ENCODE peak calls at places on chromosome X, in nine cellular contexts. One of them, this sample, is unnamed.

GRCh38 chrX:134734343-134735001 is 76.2 kb upstream of the PLAC1 start:
- DNase-seq in left lung: no peak
- DNase-seq in stomach: no peak
- DNase-seq in fibroblast of mammary gland: peak
- DNase-seq in transverse colon: no peak
- DNase-seq in cardiac fibroblast: peak
- DNase-seq in epithelial cell of proximal tubule: no peak
- DNase-seq in GM23338: no peak
- DNase-seq in osteocyte: no peak
- DNase-seq in this sample: no peak

GRCh38 chrX:44019911-44020310 is 46.7 kb upstream of the NDP start:
- DNase-seq in osteocyte: no peak
- DNase-seq in fibroblast of mammary gland: no peak
- DNase-seq in stomach: no peak
- DNase-seq in epithelial cell of proximal tubule: no peak
- DNase-seq in GM23338: no peak
- DNase-seq in cardiac fibroblast: no peak
- DNase-seq in transverse colon: no peak
- DNase-seq in left lung: no peak
- DNase-seq in this sample: no peak

GRCh38 chrX:63656871-63657580 is 128.0 kb downstream of the ARHGEF9 start:
- DNase-seq in cardiac fibroblast: peak
- DNase-seq in GM23338: no peak
- DNase-seq in left lung: no peak
- DNase-seq in stomach: no peak
- DNase-seq in osteocyte: no peak
- DNase-seq in transverse colon: no peak
- DNase-seq in fibroblast of mammary gland: peak
- DNase-seq in epithelial cell of proximal tubule: no peak
- DNase-seq in this sample: no peak

GRCh38 chrX:1487401-1487800 is 34.7 kb upstream of the ASMTL start:
- DNase-seq in fibroblast of mammary gland: no peak
- DNase-seq in GM23338: no peak
- DNase-seq in cardiac fibroblast: no peak
- DNase-seq in osteocyte: peak
- DNase-seq in left lung: no peak
- DNase-seq in transverse colon: no peak
- DNase-seq in stomach: no peak
- DNase-seq in epithelial cell of proximal tubule: no peak
- DNase-seq in this sample: no peak

GRCh38 chrX:68897546-68897945 is 68.7 kb downstream of the EFNB1 start:
- DNase-seq in stomach: no peak
- DNase-seq in left lung: no peak
- DNase-seq in osteocyte: no peak
- DNase-seq in cardiac fibroblast: no peak
- DNase-seq in fibroblast of mammary gland: no peak
- DNase-seq in epithelial cell of proximal tubule: no peak
- DNase-seq in GM23338: no peak
- DNase-seq in transverse colon: no peak
- DNase-seq in this sample: no peak

GRCh38 chrX:72475952-72476668 is 96.5 kb downstream of the HDAC8 start:
- DNase-seq in stomach: no peak
- DNase-seq in GM23338: no peak
- DNase-seq in fibroblast of mammary gland: peak
- DNase-seq in left lung: no peak
- DNase-seq in epithelial cell of proximal tubule: no peak
- DNase-seq in transverse colon: no peak
- DNase-seq in cardiac fibroblast: no peak
- DNase-seq in osteocyte: no peak
- DNase-seq in this sample: no peak

GRCh38 chrX:47662144-47662657 is 3.2 kb upstream of the UXT start:
- DNase-seq in left lung: no peak
- DNase-seq in stomach: no peak
- DNase-seq in osteocyte: peak
- DNase-seq in transverse colon: no peak
- DNase-seq in epithelial cell of proximal tubule: peak
- DNase-seq in cardiac fibroblast: peak
- DNase-seq in fibroblast of mammary gland: peak
- DNase-seq in GM23338: no peak
- DNase-seq in this sample: peak

GRCh38 chrX:55839480-55839879 is 121.9 kb downstream of the RRAGB start:
- DNase-seq in osteocyte: no peak
- DNase-seq in GM23338: peak
- DNase-seq in stomach: no peak
- DNase-seq in epithelial cell of proximal tubule: no peak
- DNase-seq in left lung: no peak
- DNase-seq in fibroblast of mammary gland: no peak
- DNase-seq in transverse colon: peak
- DNase-seq in cardiac fibroblast: no peak
- DNase-seq in this sample: no peak

GRCh38 chrX:149010026-149010898 is 494.8 kb downstream of the IDS start:
- DNase-seq in left lung: no peak
- DNase-seq in transverse colon: no peak
- DNase-seq in stomach: no peak
- DNase-seq in fibroblast of mammary gland: no peak
- DNase-seq in GM23338: no peak
- DNase-seq in epithelial cell of proximal tubule: no peak
- DNase-seq in osteocyte: no peak
- DNase-seq in cardiac fibroblast: no peak
- DNase-seq in this sample: no peak

GRCh38 chrX:149003863-149004660 is 501.0 kb downstream of the IDS start:
- DNase-seq in epithelial cell of proximal tubule: no peak
- DNase-seq in stomach: no peak
- DNase-seq in transverse colon: no peak
- DNase-seq in fibroblast of mammary gland: no peak
- DNase-seq in GM23338: no peak
- DNase-seq in osteocyte: no peak
- DNase-seq in left lung: no peak
- DNase-seq in cardiac fibroblast: peak
- DNase-seq in this sample: no peak

GRCh38 chrX:149002320-149002719 is 501.9 kb downstream of the AFF2 start:
- DNase-seq in epithelial cell of proximal tubule: no peak
- DNase-seq in transverse colon: no peak
- DNase-seq in stomach: no peak
- DNase-seq in osteocyte: no peak
- DNase-seq in GM23338: no peak
- DNase-seq in fibroblast of mammary gland: no peak
- DNase-seq in cardiac fibroblast: no peak
- DNase-seq in left lung: no peak
- DNase-seq in this sample: no peak

GRCh38 chrX:149006235-149006634 is 498.9 kb downstream of the IDS start:
- DNase-seq in GM23338: no peak
- DNase-seq in cardiac fibroblast: no peak
- DNase-seq in epithelial cell of proximal tubule: no peak
- DNase-seq in osteocyte: no peak
- DNase-seq in stomach: no peak
- DNase-seq in transverse colon: no peak
- DNase-seq in left lung: no peak
- DNase-seq in fibroblast of mammary gland: no peak
- DNase-seq in this sample: no peak

DNA sequence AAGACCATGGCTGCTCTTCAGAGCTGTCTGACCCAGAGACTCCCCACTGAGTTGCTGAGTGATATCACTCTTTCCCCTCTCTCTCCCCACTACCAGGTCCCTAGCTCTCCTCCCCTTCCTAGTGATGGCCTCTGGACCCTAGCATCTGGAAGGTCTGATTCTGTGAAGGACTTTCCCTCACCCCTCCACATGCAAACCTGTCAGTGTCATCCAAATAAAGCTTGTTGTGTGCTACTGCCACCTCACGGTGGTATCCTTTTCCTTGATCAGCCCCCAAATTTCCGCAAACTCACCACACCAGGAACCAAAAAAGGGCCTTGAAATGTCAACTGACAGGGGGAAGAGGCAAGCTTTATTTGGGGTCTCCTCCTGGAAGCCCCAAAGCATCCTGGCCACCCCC is 500.2 kb downstream of the IDS start:
- DNase-seq in osteocyte: no peak
- DNase-seq in cardiac fibroblast: no peak
- DNase-seq in left lung: no peak
- DNase-seq in fibroblast of mammary gland: no peak
- DNase-seq in GM23338: peak
- DNase-seq in epithelial cell of proximal tubule: no peak
- DNase-seq in stomach: no peak
- DNase-seq in transverse colon: no peak
- DNase-seq in this sample: no peak
- TF ChIP-seq CTCF in osteocyte: no peak
- TF ChIP-seq CTCF in cardiac fibroblast: no peak
- TF ChIP-seq CTCF in left lung: no peak
- TF ChIP-seq CTCF in fibroblast of mammary gland: no peak
- TF ChIP-seq CTCF in GM23338: peak
- TF ChIP-seq CTCF in epithelial cell of proximal tubule: no peak
- TF ChIP-seq CTCF in stomach: no peak
- TF ChIP-seq CTCF in transverse colon: no peak
- TF ChIP-seq CTCF in this sample: no peak

DNA sequence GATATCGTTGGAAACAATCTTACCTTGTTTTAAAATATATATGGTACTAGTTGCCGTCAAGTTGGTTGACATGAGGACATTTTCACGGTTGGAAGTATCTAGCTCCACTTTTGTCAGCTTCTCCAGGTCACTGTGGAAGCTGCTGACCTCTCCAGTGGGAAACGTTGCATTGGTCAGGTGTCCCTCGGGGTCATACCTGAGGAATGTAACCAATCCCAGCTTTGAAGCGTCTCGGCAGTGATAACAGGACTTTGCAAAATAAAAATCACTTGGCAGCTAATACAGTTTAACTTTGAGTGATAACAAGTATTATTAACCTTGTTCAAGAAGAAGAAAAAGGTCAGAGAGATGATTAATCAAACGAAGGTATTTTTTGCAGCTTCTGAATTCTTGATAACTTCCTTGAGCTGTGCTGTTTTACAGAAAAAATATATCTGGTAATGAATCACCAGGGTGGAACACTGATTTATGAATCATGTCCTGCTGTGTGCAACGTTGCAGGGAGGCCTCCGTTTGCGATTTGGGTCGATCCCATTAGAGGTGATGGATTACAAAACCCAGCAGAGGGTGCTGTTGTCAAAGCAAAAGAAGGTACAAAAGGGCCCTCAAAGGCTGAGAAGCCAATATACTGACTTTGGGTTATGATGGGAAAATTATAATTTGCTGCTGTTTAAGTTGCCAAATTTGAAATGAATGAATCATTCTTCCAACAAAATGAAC is 60.1 kb downstream of the SH2D1A start:
- DNase-seq in left lung: no peak
- DNase-seq in osteocyte: peak
- DNase-seq in GM23338: peak
- DNase-seq in stomach: peak
- DNase-seq in transverse colon: peak
- DNase-seq in cardiac fibroblast: peak
- DNase-seq in fibroblast of mammary gland: peak
- DNase-seq in epithelial cell of proximal tubule: peak
- DNase-seq in this sample: peak
- TF ChIP-seq CTCF in left lung: peak
- TF ChIP-seq CTCF in osteocyte: peak
- TF ChIP-seq CTCF in GM23338: peak
- TF ChIP-seq CTCF in stomach: no peak
- TF ChIP-seq CTCF in transverse colon: peak
- TF ChIP-seq CTCF in cardiac fibroblast: peak
- TF ChIP-seq CTCF in fibroblast of mammary gland: peak
- TF ChIP-seq CTCF in epithelial cell of proximal tubule: peak
- TF ChIP-seq CTCF in this sample: peak

GRCh38 chrX:107978080-107978479 is 4.1 kb downstream of the TEX13B start:
- DNase-seq in fibroblast of mammary gland: no peak
- DNase-seq in GM23338: peak
- DNase-seq in cardiac fibroblast: no peak
- DNase-seq in osteocyte: no peak
- DNase-seq in left lung: no peak
- DNase-seq in stomach: no peak
- DNase-seq in epithelial cell of proximal tubule: no peak
- DNase-seq in transverse colon: no peak
- DNase-seq in this sample: no peak

GRCh38 chrX:107982356-107982755 is at the start of gene TEX13B:
- DNase-seq in epithelial cell of proximal tubule: no peak
- DNase-seq in stomach: no peak
- DNase-seq in osteocyte: no peak
- DNase-seq in transverse colon: no peak
- DNase-seq in cardiac fibroblast: no peak
- DNase-seq in left lung: no peak
- DNase-seq in fibroblast of mammary gland: no peak
- DNase-seq in GM23338: no peak
- DNase-seq in this sample: no peak

GRCh38 chrX:107979534-107979933 is 2.6 kb downstream of the TEX13B start:
- DNase-seq in transverse colon: no peak
- DNase-seq in cardiac fibroblast: no peak
- DNase-seq in GM23338: no peak
- DNase-seq in osteocyte: no peak
- DNase-seq in left lung: no peak
- DNase-seq in fibroblast of mammary gland: no peak
- DNase-seq in stomach: no peak
- DNase-seq in epithelial cell of proximal tubule: no peak
- DNase-seq in this sample: no peak

DNA sequence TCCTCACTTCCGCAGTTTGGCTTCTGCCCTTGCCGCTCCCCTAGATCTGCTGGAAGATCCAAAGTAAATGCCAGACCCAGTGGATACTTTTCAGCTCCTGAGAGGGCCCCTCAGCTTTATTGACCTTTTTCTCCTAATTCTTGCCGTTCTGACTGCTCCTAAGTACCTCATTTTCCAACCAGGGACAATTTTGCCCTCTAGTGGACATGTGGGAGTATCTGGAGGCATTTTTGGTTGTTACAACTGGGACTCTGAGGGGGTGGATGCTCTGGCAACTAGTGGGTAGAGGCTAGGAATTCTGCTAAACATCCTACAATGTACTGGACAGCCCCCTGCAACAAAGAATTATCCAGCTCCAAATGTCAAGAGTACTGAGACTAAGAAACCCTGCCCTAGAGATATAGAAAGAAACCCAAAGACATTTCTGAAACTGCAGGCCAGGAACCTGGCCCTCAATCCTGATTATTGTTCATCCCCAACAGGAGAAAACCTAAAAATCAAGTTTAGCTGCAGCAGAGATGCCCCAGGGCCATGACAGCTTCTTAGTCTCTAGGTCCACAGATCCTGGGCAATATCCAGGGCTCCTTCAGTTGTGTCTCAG is 3.4 kb downstream of the TEX13B start:
- DNase-seq in left lung: no peak
- DNase-seq in GM23338: peak
- DNase-seq in transverse colon: no peak
- DNase-seq in epithelial cell of proximal tubule: no peak
- DNase-seq in cardiac fibroblast: peak
- DNase-seq in stomach: no peak
- DNase-seq in fibroblast of mammary gland: peak
- DNase-seq in osteocyte: no peak
- DNase-seq in this sample: no peak
- TF ChIP-seq CTCF in left lung: peak
- TF ChIP-seq CTCF in GM23338: peak
- TF ChIP-seq CTCF in transverse colon: peak
- TF ChIP-seq CTCF in epithelial cell of proximal tubule: peak
- TF ChIP-seq CTCF in cardiac fibroblast: peak
- TF ChIP-seq CTCF in stomach: peak
- TF ChIP-seq CTCF in fibroblast of mammary gland: peak
- TF ChIP-seq CTCF in osteocyte: peak
- TF ChIP-seq CTCF in this sample: peak

GRCh38 chrX:50581405-50581804 is 110.8 kb upstream of the DGKK start:
- DNase-seq in GM23338: peak
- DNase-seq in stomach: no peak
- DNase-seq in left lung: no peak
- DNase-seq in fibroblast of mammary gland: no peak
- DNase-seq in transverse colon: no peak
- DNase-seq in cardiac fibroblast: no peak
- DNase-seq in osteocyte: no peak
- DNase-seq in epithelial cell of proximal tubule: no peak
- DNase-seq in this sample: no peak

DNA sequence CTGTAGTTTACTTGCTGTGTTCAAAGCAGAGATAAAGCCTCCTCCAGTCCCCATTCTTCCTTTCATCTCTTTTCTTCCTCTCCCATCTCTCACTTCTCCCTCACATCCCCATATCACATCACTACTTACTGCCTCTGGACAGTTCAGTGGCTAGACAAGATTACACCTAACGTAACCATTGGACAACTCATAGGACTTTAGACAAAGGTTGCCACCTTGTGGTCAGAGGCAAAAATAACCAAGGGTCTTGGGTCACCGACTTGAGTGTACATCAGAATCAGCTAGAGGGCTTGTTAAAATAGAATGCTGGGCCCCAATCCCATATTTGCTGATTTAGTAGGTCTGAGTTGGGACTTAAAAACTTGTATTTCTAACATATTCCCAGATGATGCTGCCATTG is 109.3 kb upstream of the DGKK start:
- DNase-seq in fibroblast of mammary gland: peak
- DNase-seq in left lung: no peak
- DNase-seq in stomach: peak
- DNase-seq in osteocyte: no peak
- DNase-seq in epithelial cell of proximal tubule: peak
- DNase-seq in GM23338: peak
- DNase-seq in cardiac fibroblast: peak
- DNase-seq in transverse colon: peak
- DNase-seq in this sample: peak
- TF ChIP-seq CTCF in fibroblast of mammary gland: peak
- TF ChIP-seq CTCF in left lung: peak
- TF ChIP-seq CTCF in stomach: peak
- TF ChIP-seq CTCF in osteocyte: peak
- TF ChIP-seq CTCF in epithelial cell of proximal tubule: peak
- TF ChIP-seq CTCF in GM23338: peak
- TF ChIP-seq CTCF in cardiac fibroblast: peak
- TF ChIP-seq CTCF in transverse colon: peak
- TF ChIP-seq CTCF in this sample: peak